ENCODE peak calls at places on chromosome 9, in four cellular contexts. One of them, this sample, is unnamed. For H3K27me3, the result is how much of the 10 kb centered on the place peaks cover.

GRCh38 chr9:28624771-28625170 is 1051.5 kb upstream of the C9orf72 start:
- DNase-seq in HepG2: no peak
- DNase-seq in GM12878: no peak
- DNase-seq in K562: no peak
- DNase-seq in this sample: no peak

GRCh38 chr9:4148215-4148561 is 151.7 kb downstream of the GLIS3 start:
- DNase-seq in HepG2: no peak
- DNase-seq in K562: no peak
- DNase-seq in GM12878: no peak
- DNase-seq in this sample: no peak

GRCh38 chr9:34479316-34479865 is 20.8 kb downstream of the DNAI1 start:
- DNase-seq in GM12878: no peak
- DNase-seq in HepG2: no peak
- DNase-seq in K562: no peak
- DNase-seq in this sample: no peak

GRCh38 chr9:137241490-137242328 is 622 bp downstream of the TUBB4B start:
- DNase-seq in GM12878: no peak
- DNase-seq in K562: peak
- DNase-seq in HepG2: peak
- DNase-seq in this sample: peak

GRCh38 chr9:3337515-3337914 is 188.3 kb downstream of the RFX3 start:
- DNase-seq in HepG2: no peak
- DNase-seq in K562: peak
- DNase-seq in GM12878: no peak
- DNase-seq in this sample: peak

GRCh38 chr9:110969971-110970381 is 68.3 kb downstream of the LPAR1 start:
- DNase-seq in K562: no peak
- DNase-seq in GM12878: no peak
- DNase-seq in HepG2: peak
- DNase-seq in this sample: no peak

GRCh38 chr9:38621434-38622082 is 1.2 kb upstream of the ANKRD18A start:
- DNase-seq in GM12878: no peak
- DNase-seq in K562: no peak
- DNase-seq in HepG2: peak
- DNase-seq in this sample: no peak

GRCh38 chr9:4290427-4290837 is 9.4 kb downstream of the GLIS3 start:
- DNase-seq in HepG2: no peak
- DNase-seq in GM12878: no peak
- DNase-seq in K562: no peak
- DNase-seq in this sample: no peak

GRCh38 chr9:95103385-95104087 is 214.0 kb downstream of the FANCC start:
- DNase-seq in K562: peak
- DNase-seq in GM12878: no peak
- DNase-seq in HepG2: peak
- DNase-seq in this sample: no peak

GRCh38 chr9:131670247-131670681 is 69.6 kb downstream of the RAPGEF1 start:
- DNase-seq in GM12878: no peak
- DNase-seq in HepG2: no peak
- DNase-seq in K562: no peak
- DNase-seq in this sample: no peak

GRCh38 chr9:91383577-91383976 is 21.9 kb upstream of the AUH start:
- DNase-seq in K562: no peak
- DNase-seq in GM12878: no peak
- DNase-seq in HepG2: no peak
- DNase-seq in this sample: no peak

GRCh38 chr9:79665926-79666325 is 94.2 kb downstream of the TLE4 start:
- DNase-seq in GM12878: no peak
- DNase-seq in K562: no peak
- DNase-seq in HepG2: no peak
- DNase-seq in this sample: no peak

GRCh38 chr9:136693490-136694162 is 6.4 kb upstream of the AGPAT2 start:
- DNase-seq in K562: peak
- DNase-seq in GM12878: no peak
- DNase-seq in HepG2: peak
- DNase-seq in this sample: peak

GRCh38 chr9:22041329-22041728 is 32.2 kb upstream of the CDKN2B start:
- DNase-seq in GM12878: no peak
- DNase-seq in K562: no peak
- DNase-seq in HepG2: no peak
- DNase-seq in this sample: no peak

DNA sequence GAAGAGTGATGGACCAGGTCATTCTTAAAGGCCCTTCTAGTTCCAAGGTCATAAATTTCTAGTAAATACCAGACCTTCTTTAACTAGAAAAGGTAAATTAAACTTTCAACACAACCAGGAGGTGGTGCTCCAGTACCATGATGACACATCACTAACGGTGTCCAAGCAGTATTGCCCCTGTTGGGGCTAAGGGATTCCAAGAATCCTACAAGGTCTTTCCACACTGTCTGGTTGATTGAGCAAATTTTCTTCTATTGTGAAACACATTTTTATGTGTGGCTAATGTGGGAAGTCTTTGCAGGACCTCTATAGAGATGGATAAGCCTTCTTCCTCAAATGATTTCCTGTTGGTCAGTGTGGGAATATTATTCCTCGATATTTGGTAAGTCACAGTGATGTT is 459.6 kb upstream of the PAPPA start:
- DNase-seq in K562: no peak
- DNase-seq in HepG2: peak
- DNase-seq in GM12878: no peak
- DNase-seq in this sample: no peak
- TF ChIP-seq MYC in K562: no peak
- TF ChIP-seq MYC in HepG2: no peak
- TF ChIP-seq MYC in GM12878: no peak
- TF ChIP-seq MYC in this sample: no peak

DNA sequence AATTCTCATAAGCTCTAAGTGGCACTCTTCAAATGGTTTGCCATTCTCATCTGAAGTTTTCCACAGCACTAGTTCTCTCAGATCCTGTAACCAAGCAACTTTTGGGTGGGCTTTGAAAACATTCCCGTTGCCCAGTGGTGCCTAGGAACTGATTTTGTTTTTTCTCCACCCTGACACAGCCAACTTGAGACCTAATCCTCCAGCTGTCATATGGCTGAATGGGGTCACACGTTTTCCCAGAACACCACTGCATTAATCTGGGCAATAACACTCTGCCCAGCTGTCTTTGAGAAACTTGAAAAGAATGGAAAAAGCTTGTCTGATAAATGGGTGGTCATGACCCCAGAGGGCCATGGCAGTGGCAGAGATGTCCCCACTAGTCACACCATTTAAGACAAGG is 222.9 kb upstream of the RASEF start:
- DNase-seq in GM12878: no peak
- DNase-seq in HepG2: no peak
- DNase-seq in K562: no peak
- DNase-seq in this sample: no peak
- H3K27me3 ChIP-seq in GM12878: under half
- H3K27me3 ChIP-seq in HepG2: under half
- H3K27me3 ChIP-seq in K562: under half
- H3K27me3 ChIP-seq in this sample: under half

DNA sequence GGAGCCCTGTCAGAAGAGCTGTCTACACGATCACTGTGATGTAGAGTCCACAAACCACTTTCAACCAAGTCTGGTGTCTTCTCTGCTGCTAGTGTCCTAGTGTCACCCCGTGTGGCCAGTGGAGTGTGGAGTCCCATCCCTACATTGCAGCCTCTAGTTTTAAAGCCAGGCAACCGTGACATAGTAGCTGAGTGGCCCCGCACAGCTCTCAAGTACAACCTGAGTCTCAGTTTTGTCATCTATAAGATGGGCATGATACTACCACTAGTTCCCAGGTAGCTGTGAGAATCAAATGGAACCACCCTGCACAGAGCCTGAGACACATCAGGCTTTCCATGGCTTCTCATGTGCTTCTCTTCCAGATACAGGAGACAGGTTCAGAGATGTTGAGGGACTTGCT is 43.2 kb upstream of the AKNA start:
- DNase-seq in K562: no peak
- DNase-seq in GM12878: no peak
- DNase-seq in HepG2: no peak
- DNase-seq in this sample: no peak
- TF ChIP-seq MYC in K562: no peak
- TF ChIP-seq MYC in GM12878: no peak
- TF ChIP-seq MYC in HepG2: no peak
- TF ChIP-seq MYC in this sample: no peak

GRCh38 chr9:74500584-74500924 is 3.4 kb downstream of the RORB start:
- DNase-seq in GM12878: no peak
- DNase-seq in HepG2: no peak
- DNase-seq in K562: no peak
- DNase-seq in this sample: no peak
- H3K27me3 ChIP-seq in GM12878: under half
- H3K27me3 ChIP-seq in HepG2: under half
- H3K27me3 ChIP-seq in K562: under half
- H3K27me3 ChIP-seq in this sample: half or more